ENCODE peak calls at places on chromosomes 6 and 20, in ten cellular contexts. Q, V, J, E, B, K, R, Z, L and H are unnamed samples.

GRCh38 chr6:5295612-5296011 is 34.3 kb downstream of the FARS2 start:
- DNase-seq in Q (no peak), V (no peak), J (no peak), E (no peak), B (no peak), K (no peak), R (no peak), Z (no peak), L (no peak), H (no peak)

GRCh38 chr6:9789201-9789600 is 625.7 kb downstream of the TFAP2A start:
- DNase-seq in Q (no peak), V (peak), J (peak), E (no peak), B (peak), K (no peak), R (no peak), Z (no peak), L (no peak), H (no peak)

GRCh38 chr6:142735182-142735581 is 209.8 kb downstream of the HIVEP2 start:
- DNase-seq in Q (no peak), V (no peak), J (no peak), E (no peak), B (no peak), K (no peak), R (no peak), Z (no peak), L (no peak), H (no peak)

GRCh38 chr6:38043259-38043753 is 223.8 kb downstream of the ZFAND3 start:
- DNase-seq in Q (no peak), V (no peak), J (no peak), E (no peak), B (no peak), K (no peak), R (no peak), Z (no peak), L (no peak), H (no peak)

GRCh38 chr6:107493158-107494057 is 3.5 kb downstream of the SOBP start:
- DNase-seq in Q (peak), V (peak), J (no peak), E (no peak), B (peak), K (no peak), R (no peak), Z (no peak), L (no peak), H (no peak)

GRCh38 chr20:52497731-52498130 is 306.2 kb upstream of the ZFP64 start:
- DNase-seq in Q (no peak), V (no peak), J (no peak), E (no peak), B (no peak), K (no peak), R (no peak), Z (no peak), L (no peak), H (no peak)

GRCh38 chr6:6712258-6712978 is 123.9 kb downstream of the LY86 start:
- DNase-seq in Q (peak), V (peak), J (no peak), E (no peak), B (no peak), K (peak), R (no peak), Z (peak), L (no peak), H (peak)

GRCh38 chr6:145502417-145502816 is 232.9 kb downstream of the EPM2A start:
- DNase-seq in Q (no peak), V (no peak), J (no peak), E (no peak), B (no peak), K (no peak), R (no peak), Z (no peak), L (no peak), H (peak)

GRCh38 chr6:33126101-33126714 is 50.4 kb downstream of the HLA-DPB1 start:
- DNase-seq in Q (peak), V (peak), J (peak), E (peak), B (peak), K (peak), R (peak), Z (peak), L (no peak), H (no peak)

GRCh38 chr20:31819083-31819784 is at the start of gene MYLK2:
- DNase-seq in Q (peak), V (no peak), J (no peak), E (no peak), B (peak), K (no peak), R (no peak), Z (peak), L (no peak), H (no peak)

GRCh38 chr20:1674361-1674760 is 16.8 kb upstream of the SIRPG start:
- DNase-seq in Q (peak), V (no peak), J (no peak), E (peak), B (no peak), K (no peak), R (peak), Z (no peak), L (no peak), H (no peak)

GRCh38 chr20:3044336-3044965 is 1.0 kb downstream of the GNRH2 start:
- DNase-seq in Q (no peak), V (no peak), J (no peak), E (no peak), B (no peak), K (no peak), R (peak), Z (no peak), L (no peak), H (no peak)

GRCh38 chr6:157092736-157093135 is 230.6 kb downstream of the TMEM242 start:
- DNase-seq in Q (no peak), V (peak), J (no peak), E (no peak), B (no peak), K (no peak), R (no peak), Z (no peak), L (no peak), H (no peak)

GRCh38 chr6:160733045-160733646 is 31.1 kb downstream of the PLG start:
- DNase-seq in Q (peak), V (peak), J (peak), E (no peak), B (peak), K (peak), R (no peak), Z (no peak), L (peak), H (peak)

GRCh38 chr6:168116975-168117899 is 38.2 kb upstream of the FRMD1 start:
- DNase-seq in Q (no peak), V (no peak), J (peak), E (no peak), B (no peak), K (no peak), R (peak), Z (no peak), L (no peak), H (no peak)

GRCh38 chr6:98724537-98724936 is 109.8 kb upstream of the POU3F2 start:
- DNase-seq in Q (no peak), V (no peak), J (no peak), E (no peak), B (peak), K (no peak), R (no peak), Z (no peak), L (no peak), H (no peak)

GRCh38 chr20:56808732-56809131 is 179.6 kb downstream of the TFAP2C start:
- DNase-seq in Q (no peak), V (no peak), J (peak), E (no peak), B (no peak), K (no peak), R (no peak), Z (no peak), L (no peak), H (peak)

GRCh38 chr20:56809668-56810067 is 180.6 kb downstream of the TFAP2C start:
- DNase-seq in Q (no peak), V (no peak), J (no peak), E (no peak), B (no peak), K (no peak), R (no peak), Z (no peak), L (no peak), H (no peak)

GRCh38 chr20:56807118-56807517 is 178.0 kb downstream of the TFAP2C start:
- DNase-seq in Q (no peak), V (no peak), J (no peak), E (no peak), B (no peak), K (no peak), R (no peak), Z (no peak), L (no peak), H (no peak)

GRCh38 chr20:56810141-56810540 is 181.0 kb downstream of the TFAP2C start:
- DNase-seq in Q (no peak), V (no peak), J (no peak), E (no peak), B (no peak), K (no peak), R (no peak), Z (no peak), L (no peak), H (no peak)

DNA sequence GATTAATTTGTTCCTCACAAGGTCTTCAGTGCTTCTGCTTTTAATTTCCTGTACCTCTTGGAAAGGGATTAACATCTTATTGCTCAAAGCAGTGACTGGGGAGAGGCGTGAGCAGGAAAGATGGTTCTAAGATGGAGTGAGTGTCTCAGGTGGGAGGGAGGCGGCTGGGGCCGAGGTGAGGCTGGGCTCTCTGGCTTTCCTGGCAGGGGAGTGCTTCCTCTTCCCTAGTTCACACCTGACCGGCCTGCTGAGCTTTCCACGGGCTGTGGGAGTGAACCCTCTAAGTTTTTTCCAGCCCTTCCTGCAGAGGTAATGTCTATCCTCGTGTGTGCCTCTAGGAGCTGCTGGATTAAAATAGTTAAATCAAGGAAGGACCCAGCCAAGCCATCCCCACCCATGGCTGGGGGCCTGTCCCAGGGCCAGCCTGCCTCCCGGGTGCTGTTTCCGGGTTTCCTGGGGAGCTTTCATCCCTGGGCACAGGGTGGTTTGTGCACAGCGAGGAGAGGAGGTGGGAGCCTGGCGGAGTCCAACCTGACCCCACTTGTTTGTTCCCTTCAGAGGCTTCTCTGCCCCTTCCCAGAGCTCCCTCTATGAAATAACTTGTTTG is 179.1 kb downstream of the TFAP2C start:
- DNase-seq in Q (no peak), V (no peak), J (no peak), E (no peak), B (no peak), K (no peak), R (no peak), Z (no peak), L (no peak), H (peak)
- TF ChIP-seq CTCF in Q (no peak), V (no peak), J (no peak), E (no peak), B (no peak), K (no peak), R (no peak), Z (no peak), L (no peak), H (no peak)

DNA sequence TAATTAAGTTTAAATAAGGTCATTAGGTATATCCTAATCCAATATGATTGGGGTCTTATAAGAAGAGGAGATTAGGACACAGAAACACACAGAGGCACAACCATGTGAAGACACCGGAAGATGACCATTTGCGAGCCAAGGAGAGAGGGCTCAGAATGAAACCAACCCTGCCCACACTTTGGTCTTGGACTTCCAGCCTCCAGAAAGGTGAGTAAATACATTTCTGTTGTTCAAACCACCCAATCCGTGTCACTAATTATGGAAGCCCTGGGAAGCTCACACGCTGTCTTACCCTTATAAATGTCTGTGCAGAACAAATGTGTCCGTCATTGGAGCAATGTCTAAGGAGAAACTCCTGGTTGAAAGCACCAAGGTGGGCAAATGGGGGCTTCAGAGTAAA is 95.0 kb downstream of the IYD start:
- DNase-seq in Q (no peak), V (no peak), J (no peak), E (no peak), B (no peak), K (no peak), R (no peak), Z (no peak), L (no peak), H (no peak)
- H3K27ac ChIP-seq in Q (no peak), V (no peak), J (no peak), E (no peak), B (no peak), K (no peak), R (no peak), Z (no peak), L (no peak), H (no peak)

GRCh38 chr6:17473554-17473953 is 80.2 kb downstream of the CAP2 start:
- DNase-seq in Q (no peak), V (no peak), J (no peak), E (no peak), B (no peak), K (no peak), R (no peak), Z (no peak), L (no peak), H (no peak)

GRCh38 chr6:17469006-17469972 is 75.9 kb downstream of the CAP2 start:
- DNase-seq in Q (no peak), V (no peak), J (no peak), E (no peak), B (peak), K (no peak), R (no peak), Z (no peak), L (no peak), H (no peak)

GRCh38 chr6:17470209-17470952 is 77.0 kb downstream of the CAP2 start:
- DNase-seq in Q (no peak), V (no peak), J (no peak), E (no peak), B (no peak), K (no peak), R (no peak), Z (no peak), L (no peak), H (no peak)

GRCh38 chr6:17472653-17473183 is 79.3 kb downstream of the CAP2 start:
- DNase-seq in Q (no peak), V (peak), J (no peak), E (no peak), B (no peak), K (no peak), R (no peak), Z (no peak), L (no peak), H (no peak)

GRCh38 chr6:17470953-17471335 is 77.5 kb downstream of the CAP2 start:
- DNase-seq in Q (no peak), V (no peak), J (no peak), E (no peak), B (no peak), K (no peak), R (no peak), Z (no peak), L (no peak), H (no peak)
- TF ChIP-seq CTCF in Q (peak), V (no peak), J (no peak), E (no peak), B (no peak), K (no peak), R (no peak), Z (peak), L (no peak), H (no peak)

GRCh38 chr20:42046686-42047085 is 428.5 kb upstream of the CHD6 start:
- DNase-seq in Q (no peak), V (no peak), J (no peak), E (no peak), B (no peak), K (no peak), R (no peak), Z (no peak), L (no peak), H (no peak)
- H3K27ac ChIP-seq in Q (no peak), V (no peak), J (no peak), E (no peak), B (no peak), K (no peak), R (no peak), Z (no peak), L (no peak), H (no peak)

GRCh38 chr6:139895205-139895793 is 520.9 kb upstream of the CITED2 start:
- DNase-seq in Q (no peak), V (no peak), J (no peak), E (no peak), B (no peak), K (no peak), R (no peak), Z (no peak), L (no peak), H (no peak)
- TF ChIP-seq CTCF in Q (no peak), V (no peak), J (no peak), E (no peak), B (peak), K (no peak), R (no peak), Z (peak), L (peak), H (no peak)

DNA sequence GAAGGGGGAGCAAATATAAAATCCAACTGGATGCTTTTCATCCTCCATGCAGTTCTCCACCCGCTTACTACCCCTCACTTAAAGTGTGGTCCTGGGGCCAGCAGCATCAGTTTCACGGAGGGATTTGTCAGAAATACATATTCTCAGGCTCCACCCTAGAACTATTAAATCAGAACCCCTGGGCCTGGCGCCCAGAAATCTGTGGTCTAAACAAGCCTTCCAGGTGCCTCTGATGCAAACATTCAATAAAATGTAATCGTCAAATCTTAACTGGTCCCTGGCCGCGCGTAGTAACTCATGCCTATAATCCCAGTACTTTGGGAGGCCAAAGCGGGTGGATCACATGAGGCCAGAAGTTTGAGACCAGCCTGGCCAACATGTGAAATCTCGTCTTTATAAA is 47.7 kb downstream of the ATXN1 start:
- DNase-seq in Q (no peak), V (no peak), J (no peak), E (no peak), B (no peak), K (no peak), R (no peak), Z (no peak), L (no peak), H (no peak)
- H3K27ac ChIP-seq in Q (no peak), V (peak), J (no peak), E (no peak), B (peak), K (peak), R (peak), Z (peak), L (peak), H (peak)

GRCh38 chr20:45097485-45098095 is 3.3 kb downstream of the KCNS1 start:
- DNase-seq in Q (peak), V (no peak), J (peak), E (peak), B (peak), K (no peak), R (peak), Z (peak), L (no peak), H (peak)
- TF ChIP-seq CTCF in Q (peak), V (peak), J (no peak), E (no peak), B (peak), K (no peak), R (peak), Z (peak), L (no peak), H (no peak)

DNA sequence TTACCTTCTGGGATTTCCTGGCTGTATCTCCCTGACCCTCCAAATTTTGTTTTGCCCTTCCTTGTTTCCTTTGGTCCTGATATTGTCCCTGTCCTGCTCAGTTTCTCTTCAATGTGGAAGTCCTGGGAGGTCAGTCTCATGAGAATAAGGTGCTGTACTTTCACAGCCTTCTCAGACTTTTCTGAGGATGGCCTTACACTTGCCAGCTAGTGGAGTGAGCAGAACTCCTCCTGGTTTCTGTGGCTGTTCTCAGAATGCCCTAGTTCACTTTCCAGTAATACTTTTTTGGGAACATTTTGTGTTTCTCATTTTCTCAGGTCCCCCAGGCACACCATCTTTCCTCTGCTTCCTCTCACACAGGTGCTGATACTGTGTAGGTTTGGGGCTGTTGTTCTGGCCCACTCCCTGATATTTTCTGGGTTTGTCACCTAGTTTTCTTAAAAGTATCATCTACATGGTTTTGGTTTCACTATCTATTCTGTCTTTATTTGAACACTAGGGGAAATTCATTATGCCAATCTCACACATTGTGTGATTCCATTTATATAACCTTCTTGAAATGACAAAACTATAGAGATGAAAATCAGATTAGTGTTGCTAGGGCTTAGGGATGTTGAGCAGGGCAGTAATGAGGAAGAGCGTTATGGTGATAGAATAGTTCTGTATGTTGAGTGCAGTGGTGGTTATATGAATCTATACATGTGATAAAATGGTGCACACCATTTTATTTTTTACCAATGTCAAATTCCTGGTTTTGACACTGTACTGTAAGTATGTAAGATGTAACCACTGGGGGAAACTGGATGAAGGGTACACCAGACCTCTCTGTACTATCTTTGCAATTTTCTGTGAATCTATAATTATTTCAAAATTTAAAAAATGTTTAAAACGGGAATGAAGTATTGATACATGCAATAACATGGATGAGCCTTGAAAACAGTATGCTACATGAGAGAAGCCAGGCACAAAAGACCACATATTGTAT is 27.2 kb upstream of the BRPF3 start:
- DNase-seq in Q (no peak), V (no peak), J (no peak), E (no peak), B (no peak), K (no peak), R (no peak), Z (no peak), L (no peak), H (no peak)
- H3K27ac ChIP-seq in Q (no peak), V (no peak), J (no peak), E (no peak), B (no peak), K (no peak), R (peak), Z (no peak), L (no peak), H (no peak)

DNA sequence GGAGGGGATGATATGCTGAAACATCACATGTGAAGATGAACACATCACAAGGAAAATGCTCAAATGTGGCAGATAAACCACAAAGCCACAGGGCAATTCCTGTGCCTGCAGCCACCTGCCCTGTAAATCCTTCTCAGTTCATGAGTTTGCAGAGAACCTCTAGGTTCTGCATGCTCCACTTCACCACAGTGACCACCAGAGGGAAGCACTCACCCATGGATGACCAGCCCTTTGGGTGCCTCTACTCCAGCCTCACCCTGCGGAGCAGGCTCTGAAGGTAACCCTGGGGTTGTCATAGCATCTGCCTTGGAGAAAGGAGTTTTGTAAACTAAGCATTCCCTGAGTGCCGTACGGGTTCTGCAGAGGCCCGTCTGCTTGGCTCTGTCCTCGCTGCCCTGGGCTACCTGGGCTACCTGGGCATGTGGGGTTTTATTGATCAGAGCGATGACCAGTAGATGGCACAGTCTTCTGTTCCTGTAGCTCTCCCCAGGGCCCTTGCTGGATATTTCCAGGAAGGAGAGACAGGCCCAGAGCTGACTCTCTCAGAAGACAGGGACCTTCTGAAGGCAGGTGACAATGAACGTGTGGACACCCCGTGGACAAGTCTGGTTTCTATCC is 31.7 kb upstream of the CST1 start:
- DNase-seq in Q (no peak), V (peak), J (peak), E (no peak), B (peak), K (peak), R (no peak), Z (no peak), L (no peak), H (peak)
- TF ChIP-seq CTCF in Q (peak), V (peak), J (peak), E (peak), B (peak), K (peak), R (no peak), Z (peak), L (peak), H (peak)

GRCh38 chr6:16669227-16669626 is 92.0 kb downstream of the ATXN1 start:
- DNase-seq in Q (no peak), V (peak), J (no peak), E (peak), B (no peak), K (peak), R (no peak), Z (no peak), L (no peak), H (peak)
- H3K27ac ChIP-seq in Q (no peak), V (peak), J (no peak), E (no peak), B (no peak), K (peak), R (peak), Z (no peak), L (peak), H (no peak)